ENCODE peak calls at places on chromosome 10, in six cellular contexts. X is T1000; C is NCI-H2107; K is effector CD4-positive, alpha-beta T cell; A is activated naive CD8-positive, alpha-beta T cell treated with anti-CD3 and anti-CD28 coated beads, Interleukin-2, amount 50 U/mL, for 16 hours; R is NCI-H82. B is an unnamed sample.

GRCh38 chr10:22679608-22680007 is 34.8 kb downstream of the PIP4K2A start:
- DNase-seq in X (no peak), C (no peak), K (no peak), A (no peak), R (no peak), B (no peak)

GRCh38 chr10:125164421-125164820 is 4.1 kb upstream of the CTBP2 start:
- DNase-seq in X (no peak), C (no peak), K (no peak), A (no peak), R (no peak), B (no peak)

GRCh38 chr10:100998183-100998990 is 1.2 kb upstream of the LZTS2 start:
- DNase-seq in X (peak), C (peak), K (peak), A (peak), R (peak), B (peak)

GRCh38 chr10:113620486-113620885 is 43.4 kb downstream of the NRAP start:
- DNase-seq in X (no peak), C (peak), K (no peak), A (no peak), R (no peak), B (no peak)

GRCh38 chr10:93894516-93895378 is 969 bp downstream of the SLC35G1 start:
- DNase-seq in X (no peak), C (no peak), K (no peak), A (no peak), R (peak), B (no peak)

GRCh38 chr10:130045091-130045652 is 65.5 kb downstream of the C10orf143 start:
- DNase-seq in X (no peak), C (no peak), K (no peak), A (no peak), R (peak), B (no peak)

GRCh38 chr10:114492351-114493037 is 88.2 kb upstream of the AFAP1L2 start:
- DNase-seq in X (no peak), C (no peak), K (no peak), A (no peak), R (peak), B (no peak)

GRCh38 chr10:1605999-1606940 is 131.1 kb downstream of the ADARB2 start:
- DNase-seq in X (no peak), C (no peak), K (no peak), A (no peak), R (no peak), B (no peak)

GRCh38 chr10:79242620-79243152 is 104.6 kb upstream of the PPIF start:
- DNase-seq in X (peak), C (peak), K (peak), A (peak), R (peak), B (peak)

GRCh38 chr10:71719042-71719441 is 536 bp downstream of the C10orf105 start:
- DNase-seq in X (no peak), C (no peak), K (no peak), A (no peak), R (no peak), B (no peak)

GRCh38 chr10:75108684-75109458 is 2.6 kb upstream of the SAMD8 start:
- DNase-seq in X (no peak), C (no peak), K (no peak), A (no peak), R (peak), B (no peak)

GRCh38 chr10:25465582-25466372 is 291.0 kb downstream of the GPR158 start:
- DNase-seq in X (peak), C (peak), K (no peak), A (no peak), R (no peak), B (peak)

GRCh38 chr10:42753126-42753506 is 29.5 kb upstream of the BMS1 start:
- DNase-seq in X (no peak), C (peak), K (peak), A (peak), R (peak), B (peak)

GRCh38 chr10:106772957-106773356 is 391.5 kb downstream of the SORCS1 start:
- DNase-seq in X (no peak), C (no peak), K (no peak), A (no peak), R (no peak), B (no peak)

GRCh38 chr10:124018886-124019525 is 74.4 kb downstream of the CHST15 start:
- DNase-seq in X (no peak), C (no peak), K (no peak), A (no peak), R (no peak), B (no peak)

GRCh38 chr10:22652988-22653431 is 61.4 kb downstream of the PIP4K2A start:
- DNase-seq in X (no peak), C (no peak), K (no peak), A (peak), R (no peak), B (no peak)

GRCh38 chr10:116044722-116045374 is 228.2 kb downstream of the GFRA1 start:
- DNase-seq in X (peak), C (no peak), K (no peak), A (no peak), R (no peak), B (no peak)

GRCh38 chr10:131314148-131314547 is 2.6 kb upstream of the TCERG1L start:
- DNase-seq in X (no peak), C (no peak), K (no peak), A (no peak), R (no peak), B (no peak)

GRCh38 chr10:115654961-115655360 is 561.8 kb downstream of the ATRNL1 start:
- DNase-seq in X (peak), C (no peak), K (no peak), A (no peak), R (no peak), B (no peak)

GRCh38 chr10:35552622-35553342 is 52.4 kb upstream of the GJD4 start:
- DNase-seq in X (no peak), C (no peak), K (no peak), A (no peak), R (no peak), B (no peak)

GRCh38 chr10:120423350-120424197 is 33.5 kb upstream of the PLPP4 start:
- DNase-seq in X (peak), C (no peak), K (no peak), A (no peak), R (peak), B (no peak)

GRCh38 chr10:96794786-96795733 is 37.0 kb upstream of the LCOR start:
- DNase-seq in X (no peak), C (no peak), K (no peak), A (no peak), R (no peak), B (no peak)